ENCODE peak calls at places on chromosomes 2 and 18, in six cellular contexts. R, V, Z, W, J and M are unnamed samples.

GRCh38 chr2:3631161-3631850 is 26.7 kb upstream of the ALLC start:
- DNase-seq in R (no peak), J (no peak), W (no peak), Z (no peak), V (no peak), M (no peak)

GRCh38 chr2:219512524-219513216 is 1.6 kb upstream of the ASIC4 start:
- DNase-seq in R (no peak), V (no peak), J (no peak), Z (no peak), W (no peak), M (no peak)

GRCh38 chr2:71599038-71599437 is 145.7 kb downstream of the DYSF start:
- DNase-seq in W (no peak), Z (no peak), V (no peak), R (no peak), J (no peak), M (no peak)

GRCh38 chr2:238813109-238813508 is 34.8 kb upstream of the TWIST2 start:
- DNase-seq in W (no peak), J (no peak), Z (no peak), R (no peak), V (no peak), M (no peak)

GRCh38 chr2:112056626-112056987 is 1.5 kb downstream of the TMEM87B start:
- DNase-seq in R (no peak), V (no peak), W (no peak), J (no peak), Z (no peak), M (peak)

GRCh38 chr18:33837191-33837590 is 259.2 kb downstream of the ASXL3 start:
- DNase-seq in Z (no peak), W (no peak), R (no peak), V (no peak), J (peak), M (no peak)

GRCh38 chr2:109487237-109487869 is 126.4 kb downstream of the SEPTIN10 start:
- DNase-seq in V (no peak), R (no peak), Z (no peak), W (peak), J (no peak), M (peak)

GRCh38 chr2:32355976-32356734 is 668 bp upstream of the BIRC6 start:
- DNase-seq in Z (no peak), J (peak), V (no peak), R (no peak), W (no peak), M (no peak)

GRCh38 chr2:118979177-118979861 is 37.3 kb downstream of the MARCO start:
- DNase-seq in R (no peak), J (no peak), V (no peak), Z (no peak), W (no peak), M (no peak)

GRCh38 chr2:146587291-146587713 is 1257.5 kb upstream of the ACVR2A start:
- DNase-seq in R (no peak), J (no peak), V (no peak), Z (no peak), W (no peak), M (no peak)

GRCh38 chr2:25822190-25823117 is 55.8 kb downstream of the ASXL2 start:
- DNase-seq in V (no peak), R (no peak), J (no peak), Z (peak), W (no peak), M (no peak)

GRCh38 chr2:134127496-134127895 is 126.4 kb upstream of the MGAT5 start:
- DNase-seq in J (no peak), R (no peak), W (no peak), V (no peak), Z (peak), M (no peak)

GRCh38 chr2:100291152-100291970 is 30.9 kb downstream of the LONRF2 start:
- DNase-seq in J (no peak), W (peak), R (peak), Z (peak), V (peak), M (peak)

GRCh38 chr2:230905448-230906430 is 19.3 kb downstream of the GPR55 start:
- DNase-seq in V (no peak), W (no peak), J (peak), Z (peak), R (no peak), M (no peak)

GRCh38 chr2:46832543-46832942 is 83.1 kb downstream of the MCFD2 start:
- DNase-seq in J (no peak), V (no peak), Z (no peak), R (no peak), W (no peak), M (no peak)

GRCh38 chr2:52356560-52356959 is 1324.6 kb upstream of the NRXN1 start:
- DNase-seq in W (no peak), J (no peak), V (no peak), Z (no peak), R (no peak), M (no peak)

GRCh38 chr2:174333017-174333501 is 1.7 kb upstream of the SP9 start:
- DNase-seq in R (no peak), V (no peak), Z (no peak), W (no peak), J (no peak), M (no peak)

GRCh38 chr2:223101340-223102039 is 49.5 kb downstream of the KCNE4 start:
- DNase-seq in W (peak), Z (no peak), J (peak), R (peak), V (no peak), M (peak)

GRCh38 chr2:134371041-134371440 is 117.2 kb downstream of the MGAT5 start:
- DNase-seq in Z (no peak), J (no peak), V (no peak), W (peak), R (no peak), M (no peak)

GRCh38 chr2:162824319-162824718 is 14.2 kb downstream of the KCNH7 start:
- DNase-seq in R (no peak), V (no peak), W (no peak), J (peak), Z (no peak), M (no peak)